ENCODE peak calls at places on chromosomes 11 and 22, in five cellular contexts. R is sigmoid colon, Y is ovary, J is IMR-90, I is cardiac muscle cell. N is an unnamed sample. For H3K4me1, the result is how much of the 10 kb centered on the place peaks cover.

GRCh38 chr11:64127267-64128072 is 38.4 kb downstream of the MACROD1 start:
- DNase-seq in Y (no peak), J (no peak), R (no peak), I (no peak), N (no peak)

GRCh38 chr11:17730608-17731462 is 3.7 kb upstream of the KCNC1 start:
- DNase-seq in R (peak), I (peak), Y (peak), J (peak), N (peak)

GRCh38 chr22:38570841-38571364 is 920 bp upstream of the DMC1 start:
- DNase-seq in R (peak), I (peak), Y (no peak), J (peak), N (peak)

GRCh38 chr11:73395297-73396208 is 19.4 kb downstream of the RELT start:
- DNase-seq in R (peak), I (no peak), Y (no peak), J (no peak), N (no peak)

GRCh38 chr11:501683-502287 is 5.3 kb downstream of the RNH1 start:
- DNase-seq in J (no peak), I (no peak), Y (no peak), R (no peak), N (no peak)

GRCh38 chr11:102430158-102430836 is 22.3 kb downstream of the TMEM123 start:
- DNase-seq in R (no peak), Y (no peak), I (no peak), J (peak), N (no peak)

GRCh38 chr11:2077061-2077802 is 62.0 kb downstream of the IGF2 start:
- DNase-seq in Y (no peak), J (peak), R (no peak), I (no peak), N (no peak)

GRCh38 chr11:111531687-111532364 is 8.7 kb upstream of the LAYN start:
- DNase-seq in J (peak), I (no peak), Y (no peak), R (no peak), N (no peak)

GRCh38 chr11:35146074-35146521 is 7.1 kb downstream of the CD44 start:
- DNase-seq in R (no peak), J (no peak), Y (no peak), I (no peak), N (no peak)

GRCh38 chr11:17010851-17011420 is 3.3 kb downstream of the PLEKHA7 start:
- DNase-seq in R (peak), J (no peak), I (no peak), Y (no peak), N (no peak)

GRCh38 chr22:37130031-37130430 is 19.7 kb downstream of the IL2RB start:
- DNase-seq in I (no peak), Y (no peak), J (no peak), R (no peak), N (no peak)

GRCh38 chr11:116366980-116367640 is 405.7 kb downstream of the BUD13 start:
- DNase-seq in I (no peak), Y (no peak), R (no peak), J (no peak), N (no peak)

GRCh38 chr11:12979928-12980689 is 29.0 kb upstream of the RASSF10 start:
- DNase-seq in Y (no peak), I (no peak), J (no peak), R (no peak), N (no peak)

GRCh38 chr11:3627291-3627690 is 14.5 kb downstream of the ART5 start:
- DNase-seq in J (peak), R (no peak), Y (no peak), I (no peak), N (no peak)

GRCh38 chr11:113193894-113194293 is 120.5 kb upstream of the TTC12 start:
- DNase-seq in J (no peak), I (no peak), R (no peak), Y (peak), N (peak)

GRCh38 chr11:96256604-96257003 is 86.4 kb downstream of the MAML2 start:
- DNase-seq in R (no peak), I (no peak), J (no peak), Y (no peak), N (no peak)

GRCh38 chr11:89489930-89490329 is 1.2 kb downstream of the NOX4 start:
- DNase-seq in R (no peak), J (peak), Y (no peak), I (no peak), N (no peak)

GRCh38 chr11:17129003-17129402 is 51.5 kb upstream of the RPS13 start:
- DNase-seq in R (no peak), I (no peak), Y (no peak), J (peak), N (no peak)

GRCh38 chr11:62905286-62905685 is 15.9 kb downstream of the CHRM1 start:
- DNase-seq in J (no peak), R (no peak), Y (no peak), I (no peak), N (no peak)

GRCh38 chr22:38788417-38788816 is 5.5 kb downstream of the DNAL4 start:
- DNase-seq in Y (peak), R (peak), I (peak), J (peak), N (peak)

GRCh38 chr11:69576069-69576782 is 64.7 kb upstream of the CCND1 start:
- DNase-seq in Y (no peak), J (no peak), I (no peak), R (peak), N (no peak)

GRCh38 chr11:74011360-74012071 is 2.6 kb upstream of the UCP3 start:
- DNase-seq in I (no peak), J (peak), R (peak), Y (no peak), N (no peak)

GRCh38 chr11:74449369-74449931 is 17.9 kb downstream of the KCNE3 start:
- DNase-seq in Y (peak), I (peak), J (peak), R (peak), N (peak)

GRCh38 chr11:47106839-47107520 is 69.7 kb downstream of the ARFGAP2 start:
- DNase-seq in J (no peak), I (no peak), R (no peak), Y (no peak), N (no peak)

GRCh38 chr22:43275545-43275981 is 67.6 kb downstream of the SCUBE1 start:
- DNase-seq in I (no peak), Y (no peak), J (peak), R (no peak), N (no peak)

GRCh38 chr22:49547751-49548239 is 279.9 kb downstream of the BRD1 start:
- DNase-seq in Y (no peak), R (peak), J (no peak), I (no peak), N (peak)

GRCh38 chr11:71080239-71081097 is 171.9 kb downstream of the SHANK2 start:
- DNase-seq in R (peak), Y (no peak), J (peak), I (peak), N (peak)

DNA sequence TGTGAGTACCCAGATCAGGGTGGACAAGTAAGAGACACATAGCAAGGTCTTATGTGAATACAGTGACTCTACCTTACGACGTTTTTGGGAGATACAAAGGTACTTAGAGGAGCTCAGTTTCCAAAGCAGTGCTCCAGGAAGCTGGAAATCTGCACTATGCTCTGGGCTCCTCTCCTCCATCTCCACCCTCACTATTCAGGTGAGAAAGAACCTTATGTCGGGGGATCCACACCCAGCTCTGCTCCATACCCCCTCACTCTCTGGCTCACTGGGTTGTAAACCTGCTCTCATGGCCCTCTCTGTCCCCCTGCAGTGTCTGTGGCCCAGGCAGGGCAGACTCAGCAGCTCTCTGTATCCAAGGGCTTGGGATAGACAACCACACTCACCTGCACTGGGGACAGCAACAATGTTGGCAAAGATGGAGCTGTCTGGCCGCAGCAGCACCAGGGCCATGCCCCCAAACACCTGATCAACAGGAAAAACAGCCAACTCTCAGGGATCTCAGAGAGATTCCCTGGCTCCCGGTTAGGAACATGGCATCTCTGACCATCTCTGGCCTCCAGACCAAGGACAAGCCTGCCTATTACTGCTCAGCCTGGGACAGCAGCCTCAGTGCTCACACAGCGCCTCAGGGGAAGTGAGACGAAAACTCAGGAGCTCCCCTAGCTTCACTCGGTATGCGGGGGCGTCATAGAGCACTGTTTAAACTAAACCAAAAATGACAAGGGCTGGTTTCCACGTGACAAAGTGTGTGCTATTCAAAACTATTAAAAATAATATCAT is 60.9 kb upstream of the TOP3B start:
- DNase-seq in R (no peak), I (no peak), J (no peak), Y (no peak), N (no peak)
- H3K4me1 ChIP-seq in R (under half), I (under half), J (under half), Y (under half), N (under half)

GRCh38 chr11:56412396-56412795 is at the start of gene OR5AL1:
- DNase-seq in I (no peak), J (no peak), Y (no peak), R (no peak), N (no peak)

GRCh38 chr11:56410801-56411200 is 1.7 kb upstream of the OR5AL1 start:
- DNase-seq in Y (no peak), J (no peak), R (no peak), I (no peak), N (no peak)
- TF ChIP-seq CTCF in Y (no peak), J (no peak), R (no peak), I (no peak), N (no peak)

DNA sequence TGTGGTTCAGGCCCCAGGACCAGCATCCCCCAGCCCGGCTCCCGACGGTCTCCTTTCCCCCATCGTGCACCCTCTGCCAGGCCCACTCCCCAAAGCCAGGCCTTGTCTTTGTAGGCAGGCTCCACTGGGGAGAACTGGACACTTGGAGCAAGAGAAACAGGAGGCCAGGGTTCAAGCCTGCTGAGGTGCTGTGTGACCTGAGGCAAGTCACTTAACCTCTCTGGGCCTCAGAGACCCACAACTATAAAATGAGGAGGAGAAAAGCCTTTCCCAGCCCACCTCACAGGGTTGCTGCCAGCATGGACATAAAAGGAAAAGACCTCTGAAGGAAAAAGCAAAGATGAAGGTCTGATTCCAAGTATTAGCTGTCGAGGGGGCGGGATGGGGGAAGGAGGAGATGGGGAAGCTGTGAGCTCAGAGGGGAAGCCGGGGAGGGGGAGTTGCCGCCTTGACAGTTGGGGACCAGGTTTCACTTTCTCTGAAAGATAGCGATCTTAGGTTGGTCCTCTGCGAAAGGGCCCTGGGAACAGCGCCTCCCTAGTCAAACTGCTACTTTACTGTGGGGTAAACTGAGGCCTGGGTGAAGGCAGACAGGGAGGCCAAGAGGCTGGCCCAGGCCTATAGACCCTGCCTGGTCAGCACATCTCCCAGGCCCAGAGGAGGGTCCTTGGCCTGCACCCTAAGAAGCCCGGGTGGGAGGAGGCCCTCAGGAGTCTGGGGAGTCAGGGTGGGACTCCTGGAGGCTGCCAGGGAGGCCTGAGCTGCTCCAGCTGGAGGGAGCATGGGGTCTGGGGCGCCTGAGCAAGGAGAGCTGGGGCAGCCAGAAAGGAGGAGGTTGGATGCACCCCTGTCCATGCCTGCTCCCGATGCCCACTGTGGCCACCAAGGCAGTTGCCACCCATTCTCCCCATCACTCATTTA is 991 bp upstream of the OSM start:
- DNase-seq in R (no peak), I (no peak), J (no peak), Y (no peak), N (no peak)
- H3K27ac ChIP-seq in R (peak), I (no peak), J (no peak), Y (no peak), N (no peak)

DNA sequence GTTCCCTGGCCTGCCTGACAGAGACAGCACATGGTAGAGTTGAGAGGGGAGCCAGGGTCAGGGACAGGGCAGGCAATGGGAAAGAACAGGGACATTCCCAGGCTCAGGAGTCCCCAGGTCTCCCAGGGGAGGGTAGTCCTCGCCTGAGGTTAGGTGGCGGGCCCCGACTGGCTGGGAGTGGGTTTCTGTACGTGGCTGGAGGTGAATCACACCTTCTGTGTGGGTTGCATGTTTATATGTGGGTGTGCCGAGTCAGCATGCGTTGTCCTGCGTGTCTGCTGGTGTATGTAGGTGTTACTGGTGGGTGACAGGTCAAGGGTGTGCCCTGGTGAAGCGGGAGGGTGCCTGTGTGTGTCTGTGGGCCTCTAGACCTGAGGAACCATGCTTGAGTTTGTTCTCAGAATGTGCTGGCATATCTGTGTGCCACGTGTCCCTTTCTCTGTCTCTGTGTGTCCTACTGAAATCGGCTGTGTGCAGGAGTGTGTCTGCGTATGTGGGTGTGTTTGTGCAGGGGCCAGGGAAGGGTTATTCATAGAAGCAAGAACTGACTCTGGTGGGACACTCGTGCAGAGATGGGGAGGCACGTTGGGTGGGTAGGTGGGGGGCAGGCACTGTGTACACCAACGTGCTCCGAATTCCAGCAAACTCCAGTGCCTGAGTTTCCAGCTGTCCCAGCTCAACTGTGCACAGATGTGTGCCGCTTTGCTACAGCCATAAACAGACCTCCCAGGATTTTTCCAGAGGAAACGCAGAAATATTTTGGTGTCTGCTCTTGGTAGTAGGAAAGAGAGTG is 23.8 kb upstream of the OAF start:
- DNase-seq in R (peak), Y (no peak), I (no peak), J (peak), N (no peak)
- H3K4me1 ChIP-seq in R (under half), Y (under half), I (under half), J (under half), N (under half)

GRCh38 chr22:26565181-26565580 is 24.8 kb downstream of the TPST2 start:
- DNase-seq in R (no peak), J (no peak), Y (no peak), I (no peak), N (no peak)
- TF ChIP-seq CTCF in R (no peak), J (no peak), Y (no peak), I (no peak), N (no peak)